ENCODE peak calls at places on chromosomes 3 and 15, in five cellular contexts. One of them, this sample, is unnamed.

GRCh38 chr15:78996876-78997275 is 52.0 kb upstream of the CTSH start:
- DNase-seq in H1: no peak
- DNase-seq in mesenchymal stem cell: peak
- DNase-seq in H9: no peak
- DNase-seq in IMR-90: no peak
- DNase-seq in this sample: no peak

GRCh38 chr3:10392244-10392643 is 71.3 kb upstream of the SEC13 start:
- DNase-seq in H9: peak
- DNase-seq in mesenchymal stem cell: no peak
- DNase-seq in H1: no peak
- DNase-seq in IMR-90: no peak
- DNase-seq in this sample: no peak

GRCh38 chr15:68332266-68332665 is 54.7 kb downstream of the FEM1B start:
- DNase-seq in H9: no peak
- DNase-seq in IMR-90: no peak
- DNase-seq in H1: no peak
- DNase-seq in mesenchymal stem cell: no peak
- DNase-seq in this sample: no peak

GRCh38 chr3:10192953-10193691 is 28.4 kb downstream of the IRAK2 start:
- DNase-seq in H1: no peak
- DNase-seq in H9: peak
- DNase-seq in mesenchymal stem cell: peak
- DNase-seq in IMR-90: peak
- DNase-seq in this sample: no peak

GRCh38 chr15:56339594-56339993 is 25.6 kb upstream of the TEX9 start:
- DNase-seq in H9: no peak
- DNase-seq in mesenchymal stem cell: no peak
- DNase-seq in H1: no peak
- DNase-seq in IMR-90: no peak
- DNase-seq in this sample: no peak

GRCh38 chr3:16836505-16837237 is 48.1 kb upstream of the PLCL2 start:
- DNase-seq in IMR-90: no peak
- DNase-seq in H1: no peak
- DNase-seq in H9: no peak
- DNase-seq in mesenchymal stem cell: no peak
- DNase-seq in this sample: no peak

GRCh38 chr15:63094495-63094931 is 27.1 kb upstream of the LACTB start:
- DNase-seq in IMR-90: peak
- DNase-seq in H1: no peak
- DNase-seq in mesenchymal stem cell: peak
- DNase-seq in H9: no peak
- DNase-seq in this sample: no peak

GRCh38 chr3:168081171-168081771 is 14.5 kb downstream of the GOLIM4 start:
- DNase-seq in IMR-90: peak
- DNase-seq in H1: no peak
- DNase-seq in H9: no peak
- DNase-seq in mesenchymal stem cell: peak
- DNase-seq in this sample: no peak

GRCh38 chr15:64527263-64527984 is 67.0 kb downstream of the ZNF609 start:
- DNase-seq in IMR-90: peak
- DNase-seq in mesenchymal stem cell: peak
- DNase-seq in H9: no peak
- DNase-seq in H1: no peak
- DNase-seq in this sample: no peak

GRCh38 chr3:119349353-119349752 is 55.2 kb downstream of the ARHGAP31 start:
- DNase-seq in mesenchymal stem cell: no peak
- DNase-seq in IMR-90: no peak
- DNase-seq in H1: peak
- DNase-seq in H9: peak
- DNase-seq in this sample: peak

GRCh38 chr3:49173116-49173791 is 1.9 kb downstream of the KLHDC8B start:
- DNase-seq in H9: peak
- DNase-seq in IMR-90: no peak
- DNase-seq in H1: peak
- DNase-seq in mesenchymal stem cell: peak
- DNase-seq in this sample: peak

GRCh38 chr3:13894096-13894811 is 14.4 kb upstream of the WNT7A start:
- DNase-seq in IMR-90: no peak
- DNase-seq in H1: no peak
- DNase-seq in mesenchymal stem cell: no peak
- DNase-seq in H9: peak
- DNase-seq in this sample: no peak

GRCh38 chr3:129612350-129613204 is 6.1 kb upstream of the PLXND1 start:
- DNase-seq in mesenchymal stem cell: peak
- DNase-seq in H9: no peak
- DNase-seq in H1: no peak
- DNase-seq in IMR-90: peak
- DNase-seq in this sample: no peak
- H3K9ac ChIP-seq in mesenchymal stem cell: peak
- H3K9ac ChIP-seq in H9: no peak
- H3K9ac ChIP-seq in H1: no peak
- H3K9ac ChIP-seq in IMR-90: no peak
- H3K9ac ChIP-seq in this sample: no peak

GRCh38 chr15:91102546-91103330 is 2.7 kb downstream of the SV2B start:
- DNase-seq in H1: no peak
- DNase-seq in mesenchymal stem cell: no peak
- DNase-seq in H9: no peak
- DNase-seq in IMR-90: no peak
- DNase-seq in this sample: no peak

GRCh38 chr15:91100561-91101355 is 701 bp downstream of the SV2B start:
- DNase-seq in mesenchymal stem cell: peak
- DNase-seq in H9: no peak
- DNase-seq in IMR-90: peak
- DNase-seq in H1: peak
- DNase-seq in this sample: no peak

GRCh38 chr15:91101356-91101920 is 1.4 kb downstream of the SV2B start:
- DNase-seq in IMR-90: no peak
- DNase-seq in H9: no peak
- DNase-seq in H1: no peak
- DNase-seq in mesenchymal stem cell: no peak
- DNase-seq in this sample: no peak

GRCh38 chr15:91098451-91098850 is 1.6 kb upstream of the SV2B start:
- DNase-seq in H9: no peak
- DNase-seq in IMR-90: no peak
- DNase-seq in H1: no peak
- DNase-seq in mesenchymal stem cell: no peak
- DNase-seq in this sample: no peak

DNA sequence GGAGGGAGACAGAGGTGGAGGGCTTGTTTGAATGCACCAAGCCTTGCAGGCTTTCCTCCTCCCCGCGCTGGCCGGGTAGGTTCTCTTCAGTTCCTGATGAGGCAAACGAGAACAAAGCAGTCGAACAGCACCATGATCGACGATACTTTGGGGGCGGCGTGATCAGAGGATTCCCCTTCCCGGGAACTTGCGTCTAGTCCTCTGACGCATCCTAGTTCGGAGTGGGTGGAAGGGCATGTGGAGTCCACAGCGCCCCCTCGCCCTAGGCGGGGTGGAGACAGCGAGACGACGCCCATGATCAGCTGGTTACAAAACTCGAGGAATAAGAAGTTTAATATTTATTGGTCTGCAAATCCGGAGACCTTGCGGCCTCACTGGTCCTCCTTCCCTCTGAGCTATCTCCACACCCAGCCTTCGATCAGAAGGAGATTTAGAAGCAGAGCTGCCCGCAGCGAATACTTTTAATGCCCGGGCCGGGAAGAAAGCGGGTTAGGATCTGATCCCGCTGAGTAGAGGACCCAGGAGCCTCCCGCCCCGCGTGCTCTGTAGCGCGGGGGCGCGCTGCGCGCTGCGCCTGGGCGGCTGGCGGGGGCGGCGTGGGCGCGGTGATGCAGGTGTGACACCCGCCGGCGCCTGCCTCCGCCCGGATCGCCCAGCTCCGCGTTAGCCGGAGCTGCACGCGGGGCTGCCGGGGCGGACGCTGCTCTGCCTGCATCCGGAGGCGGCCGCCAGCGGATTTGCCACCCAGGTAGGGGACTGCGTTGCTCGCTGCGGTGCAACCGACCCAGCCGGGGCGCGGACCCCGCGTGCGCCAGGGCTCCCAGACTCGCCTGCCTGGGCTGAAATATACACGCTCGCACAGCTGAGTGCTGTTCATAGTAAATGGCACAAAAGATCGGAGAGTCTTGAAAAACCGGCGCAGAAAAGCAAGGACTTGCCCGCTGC is at the start of gene SV2B:
- DNase-seq in H9: peak
- DNase-seq in H1: peak
- DNase-seq in mesenchymal stem cell: peak
- DNase-seq in IMR-90: peak
- DNase-seq in this sample: peak
- H2BK15ac ChIP-seq in H9: no peak
- H2BK15ac ChIP-seq in H1: peak
- H2BK15ac ChIP-seq in mesenchymal stem cell: no peak
- H2BK15ac ChIP-seq in IMR-90: no peak
- H2BK15ac ChIP-seq in this sample: no peak

GRCh38 chr15:98855067-98855814 is 152.4 kb downstream of the PGPEP1L start:
- DNase-seq in H1: no peak
- DNase-seq in IMR-90: no peak
- DNase-seq in mesenchymal stem cell: no peak
- DNase-seq in H9: no peak
- DNase-seq in this sample: no peak
- H4K91ac ChIP-seq in H1: no peak
- H4K91ac ChIP-seq in IMR-90: peak
- H4K91ac ChIP-seq in mesenchymal stem cell: peak
- H4K91ac ChIP-seq in H9: no peak
- H4K91ac ChIP-seq in this sample: no peak

DNA sequence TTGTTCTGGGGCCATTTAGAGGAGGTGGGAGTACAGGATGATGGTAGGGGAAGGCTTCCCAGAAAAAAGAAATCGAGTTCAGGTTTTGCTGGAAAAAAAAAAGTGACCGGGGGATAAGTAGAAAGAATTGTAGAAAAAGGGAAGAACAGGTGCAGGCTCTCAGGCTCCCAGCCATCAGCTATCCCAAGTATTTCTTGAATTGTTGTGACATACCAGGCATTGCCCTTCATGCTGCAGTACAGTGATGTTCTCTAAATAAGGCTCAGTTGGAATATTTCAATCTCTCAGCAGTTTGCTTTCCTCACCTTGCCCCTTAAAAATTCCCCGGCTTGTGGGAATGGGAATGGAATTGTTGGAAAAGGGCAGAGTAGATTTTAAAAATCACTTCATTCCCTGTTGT is 82.5 kb upstream of the RGMA start:
- DNase-seq in IMR-90: no peak
- DNase-seq in H9: no peak
- DNase-seq in mesenchymal stem cell: no peak
- DNase-seq in H1: no peak
- DNase-seq in this sample: no peak
- H3K9ac ChIP-seq in IMR-90: no peak
- H3K9ac ChIP-seq in H9: no peak
- H3K9ac ChIP-seq in mesenchymal stem cell: no peak
- H3K9ac ChIP-seq in H1: no peak
- H3K9ac ChIP-seq in this sample: no peak

GRCh38 chr3:186783070-186783730 is at the start of gene EIF4A2:
- DNase-seq in mesenchymal stem cell: peak
- DNase-seq in H1: peak
- DNase-seq in H9: peak
- DNase-seq in IMR-90: peak
- DNase-seq in this sample: peak
- H2BK15ac ChIP-seq in mesenchymal stem cell: peak
- H2BK15ac ChIP-seq in H1: no peak
- H2BK15ac ChIP-seq in H9: no peak
- H2BK15ac ChIP-seq in IMR-90: peak
- H2BK15ac ChIP-seq in this sample: no peak